ENCODE peak calls at places on chromosomes 3 and 15, in seven cellular contexts. T is SK-N-SH, X is astrocyte, J is RWPE1, S is right cardiac atrium, L is brain microvascular endothelial cell, F is gastrocnemius medialis. G is an unnamed sample.

GRCh38 chr3:59862686-59863085 is 812.9 kb upstream of the CFAP20DC start:
- DNase-seq in F (no peak), S (no peak), J (peak), L (peak), T (no peak), X (peak), G (no peak)

GRCh38 chr3:188166471-188166870 is 12.5 kb downstream of the LPP start:
- DNase-seq in X (no peak), T (no peak), L (no peak), J (no peak), F (no peak), S (no peak), G (no peak)

GRCh38 chr3:44883213-44883955 is 9.0 kb downstream of the TGM4 start:
- DNase-seq in L (no peak), X (no peak), T (no peak), J (no peak), F (no peak), S (no peak), G (no peak)

GRCh38 chr15:31263751-31264533 is 62.7 kb upstream of the KLF13 start:
- DNase-seq in S (peak), L (no peak), T (peak), F (peak), J (peak), X (no peak), G (peak)

GRCh38 chr3:188697127-188697526 is 474.6 kb upstream of the TPRG1 start:
- DNase-seq in J (no peak), T (no peak), S (no peak), X (no peak), F (no peak), L (no peak), G (no peak)

GRCh38 chr3:127036209-127037020 is 53.5 kb downstream of the PLXNA1 start:
- DNase-seq in J (no peak), T (no peak), X (no peak), F (peak), L (no peak), S (peak), G (peak)

GRCh38 chr15:68434021-68434420 is 2.1 kb upstream of the ITGA11 start:
- DNase-seq in T (no peak), J (no peak), F (no peak), L (no peak), X (no peak), S (no peak), G (no peak)

GRCh38 chr3:23815879-23816278 is 10.1 kb downstream of the UBE2E1 start:
- DNase-seq in T (no peak), J (no peak), S (no peak), F (no peak), L (no peak), X (no peak), G (no peak)

GRCh38 chr3:196111939-196112386 is 30.1 kb upstream of the TFRC start:
- DNase-seq in L (no peak), X (no peak), F (no peak), T (no peak), J (no peak), S (no peak), G (no peak)

GRCh38 chr3:31968927-31969418 is 12.1 kb downstream of the OSBPL10 start:
- DNase-seq in T (no peak), J (peak), F (no peak), S (no peak), X (peak), L (peak), G (no peak)

GRCh38 chr3:30500666-30501399 is 105.6 kb upstream of the TGFBR2 start:
- DNase-seq in J (no peak), T (no peak), F (no peak), L (no peak), X (no peak), S (no peak), G (no peak)

GRCh38 chr3:123700791-123701712 is 116.2 kb upstream of the HACD2 start:
- DNase-seq in X (no peak), F (no peak), L (no peak), S (peak), J (no peak), T (no peak), G (no peak)

GRCh38 chr3:11021611-11022011 is 29.1 kb downstream of the SLC6A1 start:
- DNase-seq in T (no peak), S (no peak), F (no peak), L (no peak), J (no peak), X (no peak), G (no peak)

GRCh38 chr3:115418583-115418982 is 204.7 kb upstream of the GAP43 start:
- DNase-seq in T (no peak), L (no peak), F (no peak), S (no peak), J (no peak), X (no peak), G (no peak)

GRCh38 chr3:170079466-170080165 is 41.8 kb downstream of the GPR160 start:
- DNase-seq in F (no peak), T (no peak), S (no peak), J (no peak), L (no peak), X (no peak), G (no peak)

GRCh38 chr3:149471991-149472390 is 2.5 kb upstream of the TM4SF4 start:
- DNase-seq in X (peak), F (no peak), T (no peak), L (no peak), S (no peak), J (no peak), G (no peak)

GRCh38 chr3:87607234-87607633 is 330.9 kb upstream of the POU1F1 start:
- DNase-seq in S (no peak), J (no peak), T (no peak), F (no peak), L (no peak), X (no peak), G (no peak)

GRCh38 chr3:36894924-36895323 is 49.9 kb downstream of the TRANK1 start:
- DNase-seq in F (no peak), X (no peak), J (no peak), T (no peak), L (no peak), S (no peak), G (no peak)

GRCh38 chr3:8001307-8001706 is 500.3 kb upstream of the LMCD1 start:
- DNase-seq in T (no peak), L (no peak), J (no peak), S (no peak), F (no peak), X (no peak), G (no peak)

GRCh38 chr15:81910997-81911396 is 134.8 kb downstream of the MEX3B start:
- DNase-seq in F (no peak), J (no peak), T (no peak), X (no peak), L (no peak), S (no peak), G (no peak)

GRCh38 chr3:155370198-155370597 is 76.7 kb upstream of the STRIT1 start:
- DNase-seq in S (peak), T (no peak), X (no peak), F (peak), L (no peak), J (no peak), G (no peak)

GRCh38 chr3:54570008-54570407 is 357.9 kb downstream of the LRTM1 start:
- DNase-seq in J (no peak), F (no peak), X (no peak), T (no peak), S (no peak), L (no peak), G (no peak)

GRCh38 chr3:177279118-177279815 is 82.0 kb upstream of the TBL1XR1 start:
- DNase-seq in J (no peak), L (no peak), S (no peak), X (peak), F (no peak), T (no peak), G (no peak)

GRCh38 chr15:71195242-71195641 is 80.0 kb downstream of the THSD4 start:
- DNase-seq in X (no peak), J (peak), T (no peak), L (no peak), F (no peak), S (no peak), G (no peak)

GRCh38 chr15:71748327-71748726 is 62.0 kb upstream of the NR2E3 start:
- DNase-seq in L (peak), F (no peak), X (peak), T (no peak), J (peak), S (no peak), G (no peak)

GRCh38 chr3:99765042-99765942 is 52.4 kb upstream of the CMSS1 start:
- DNase-seq in J (no peak), X (peak), F (no peak), L (peak), T (no peak), S (no peak), G (no peak)

GRCh38 chr3:40290396-40290795 is 19.1 kb upstream of the EIF1B start:
- DNase-seq in S (peak), T (no peak), F (no peak), L (no peak), J (no peak), X (no peak), G (no peak)

GRCh38 chr15:73127302-73127936 is 75.2 kb downstream of the NEO1 start:
- DNase-seq in T (peak), J (peak), X (peak), S (no peak), F (no peak), L (peak), G (no peak)

GRCh38 chr15:36029606-36030005 is 483.6 kb upstream of the DPH6 start:
- DNase-seq in F (no peak), J (no peak), X (peak), S (no peak), L (peak), T (no peak), G (no peak)

GRCh38 chr15:32867313-32867626 is 149.5 kb downstream of the GREM1 start:
- DNase-seq in T (no peak), S (no peak), L (peak), J (peak), F (no peak), X (peak), G (no peak)

GRCh38 chr3:126550488-126551051 is 8.2 kb downstream of the C3orf22 start:
- DNase-seq in X (no peak), T (peak), F (peak), J (no peak), L (no peak), S (no peak), G (peak)

GRCh38 chr15:99509686-99510461 is 55.9 kb upstream of the MEF2A start:
- DNase-seq in J (no peak), X (no peak), T (no peak), S (peak), L (no peak), F (peak), G (peak)

GRCh38 chr3:24595801-24596200 is 101.2 kb upstream of the THRB start:
- DNase-seq in J (peak), F (no peak), T (no peak), X (peak), S (no peak), L (no peak), G (no peak)

GRCh38 chr3:8822141-8822540 is 52.7 kb upstream of the OXTR start:
- DNase-seq in L (peak), J (peak), T (no peak), S (no peak), X (peak), F (no peak), G (no peak)

GRCh38 chr3:23175361-23176073 is 27.6 kb upstream of the UBE2E2 start:
- DNase-seq in S (no peak), X (peak), J (no peak), F (no peak), T (no peak), L (no peak), G (no peak)

GRCh38 chr3:171789759-171790505 is 20.4 kb downstream of the PLD1 start:
- DNase-seq in X (no peak), J (no peak), S (no peak), F (no peak), L (no peak), T (no peak), G (no peak)

GRCh38 chr3:168071535-168071934 is 24.2 kb downstream of the GOLIM4 start:
- DNase-seq in S (no peak), F (no peak), T (no peak), X (peak), J (peak), L (peak), G (no peak)

GRCh38 chr3:16543242-16543864 is 29.9 kb upstream of the RFTN1 start:
- DNase-seq in F (no peak), S (no peak), J (no peak), L (no peak), X (no peak), T (no peak), G (no peak)

GRCh38 chr3:16547958-16548357 is 34.5 kb upstream of the RFTN1 start:
- DNase-seq in S (no peak), J (no peak), L (no peak), T (no peak), X (no peak), F (no peak), G (no peak)

GRCh38 chr3:16546186-16547004 is 32.9 kb upstream of the RFTN1 start:
- DNase-seq in T (no peak), S (peak), X (no peak), F (no peak), L (no peak), J (no peak), G (no peak)

GRCh38 chr3:16547555-16547954 is 34.1 kb upstream of the RFTN1 start:
- DNase-seq in T (no peak), L (no peak), F (no peak), J (no peak), S (no peak), X (no peak), G (no peak)

DNA sequence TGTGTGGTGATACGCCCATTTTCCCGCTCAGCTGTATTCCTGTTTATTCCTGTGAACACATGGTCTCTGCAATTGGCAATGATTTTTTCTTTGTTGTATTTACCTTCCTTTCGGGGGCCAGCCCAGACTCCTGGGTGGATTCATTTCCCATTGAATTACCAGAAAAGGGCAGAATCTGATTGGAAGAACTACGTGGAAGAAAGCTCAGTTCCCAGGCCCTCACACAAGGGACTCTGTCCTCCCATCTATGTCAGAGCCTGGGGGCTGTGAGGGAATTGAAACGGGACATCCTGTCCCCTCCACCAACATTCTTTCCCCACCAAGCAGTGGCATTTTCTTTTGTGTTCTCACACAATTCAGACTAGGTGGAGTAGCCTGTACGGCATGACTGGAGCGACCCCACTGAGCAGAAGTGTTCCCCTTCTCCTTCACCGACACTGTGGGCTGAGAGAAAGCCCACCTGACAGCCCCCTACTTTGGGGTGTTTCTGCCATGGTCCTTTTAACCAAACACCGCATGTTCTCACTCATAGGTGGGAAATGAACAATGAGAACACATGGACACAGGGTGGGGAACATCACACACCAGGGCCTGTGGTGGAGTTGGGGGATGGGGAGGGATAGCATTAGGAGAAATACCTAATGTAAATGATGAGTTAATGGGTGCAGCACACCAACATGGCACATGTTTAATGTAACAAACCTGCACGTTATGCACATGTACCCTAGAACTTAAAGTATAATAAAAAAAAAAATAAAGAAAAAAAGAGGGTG is 32.1 kb upstream of the RFTN1 start:
- DNase-seq in L (no peak), F (no peak), X (no peak), S (no peak), J (no peak), T (no peak), G (no peak)
- H3K27ac ChIP-seq in L (no peak), F (peak), X (no peak), S (peak), J (no peak), T (no peak), G (no peak)

GRCh38 chr3:4302747-4303146 is 422 bp upstream of the SETMAR start:
- DNase-seq in J (no peak), T (no peak), F (no peak), L (no peak), S (peak), X (no peak), G (peak)

GRCh38 chr3:4309476-4310121 is 6.4 kb downstream of the SETMAR start:
- DNase-seq in S (no peak), J (no peak), L (no peak), T (no peak), X (no peak), F (no peak), G (no peak)

GRCh38 chr3:4303187-4304123 is at the start of gene SETMAR:
- DNase-seq in T (peak), F (peak), X (peak), L (peak), S (peak), J (peak), G (peak)

GRCh38 chr3:4306860-4307259 is 3.7 kb downstream of the SETMAR start:
- DNase-seq in S (no peak), T (no peak), J (no peak), F (no peak), L (no peak), X (no peak), G (no peak)

GRCh38 chr3:4306091-4306490 is 2.9 kb downstream of the SETMAR start:
- DNase-seq in S (no peak), T (no peak), L (no peak), F (no peak), X (no peak), J (no peak), G (no peak)
- H3K27ac ChIP-seq in S (no peak), T (no peak), L (no peak), F (peak), X (no peak), J (no peak), G (peak)

DNA sequence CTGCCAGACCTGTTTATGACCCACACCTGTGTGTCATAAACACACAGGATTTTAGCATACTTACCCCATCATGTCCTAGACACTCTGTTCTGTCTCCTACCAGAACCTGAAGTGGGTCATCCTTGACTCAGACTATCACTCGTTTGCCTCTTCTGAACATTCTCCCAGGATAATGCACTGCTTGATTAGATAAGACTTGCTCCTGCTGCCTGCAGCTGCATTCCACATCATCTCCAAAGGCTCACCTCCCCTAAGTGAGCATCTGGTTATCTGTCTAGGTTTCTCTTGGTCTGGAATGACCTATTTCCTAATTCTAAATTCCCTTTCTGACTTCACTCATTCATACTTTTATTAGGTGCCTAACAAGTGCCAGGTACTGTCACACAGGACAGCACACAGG is 332.1 kb downstream of the NTRK3 start:
- DNase-seq in X (no peak), T (no peak), J (no peak), S (no peak), L (no peak), F (no peak), G (no peak)
- H3K27ac ChIP-seq in X (no peak), T (no peak), J (no peak), S (no peak), L (no peak), F (no peak), G (no peak)

GRCh38 chr3:161035711-161036110 is 69.4 kb downstream of the B3GALNT1 start:
- DNase-seq in F (no peak), X (peak), T (no peak), J (no peak), S (no peak), L (peak), G (no peak)
- H3K27ac ChIP-seq in F (no peak), X (peak), T (no peak), J (no peak), S (no peak), L (peak), G (peak)

GRCh38 chr3:71247221-71247947 is 336.1 kb downstream of the FOXP1 start:
- DNase-seq in S (peak), F (no peak), J (peak), X (no peak), T (peak), L (peak), G (no peak)

GRCh38 chr3:71245971-71246860 is 337.3 kb downstream of the FOXP1 start:
- DNase-seq in F (no peak), S (peak), J (no peak), T (peak), L (peak), X (no peak), G (no peak)

GRCh38 chr3:71250026-71250425 is 333.5 kb downstream of the FOXP1 start:
- DNase-seq in T (no peak), L (peak), S (no peak), F (no peak), X (no peak), J (no peak), G (no peak)

GRCh38 chr3:71245052-71245488 is 338.5 kb downstream of the FOXP1 start:
- DNase-seq in J (no peak), S (no peak), T (no peak), F (no peak), L (peak), X (no peak), G (no peak)

GRCh38 chr3:71247948-71248315 is 335.6 kb downstream of the FOXP1 start:
- DNase-seq in S (no peak), X (no peak), T (no peak), L (no peak), F (no peak), J (no peak), G (no peak)
- H3K27ac ChIP-seq in S (peak), X (no peak), T (no peak), L (peak), F (no peak), J (no peak), G (no peak)

GRCh38 chr3:98565237-98565643 is 28.2 kb downstream of the CPOX start:
- DNase-seq in T (no peak), L (no peak), J (no peak), S (no peak), X (no peak), F (no peak), G (no peak)
- H3K27ac ChIP-seq in T (no peak), L (no peak), J (no peak), S (no peak), X (no peak), F (no peak), G (no peak)

DNA sequence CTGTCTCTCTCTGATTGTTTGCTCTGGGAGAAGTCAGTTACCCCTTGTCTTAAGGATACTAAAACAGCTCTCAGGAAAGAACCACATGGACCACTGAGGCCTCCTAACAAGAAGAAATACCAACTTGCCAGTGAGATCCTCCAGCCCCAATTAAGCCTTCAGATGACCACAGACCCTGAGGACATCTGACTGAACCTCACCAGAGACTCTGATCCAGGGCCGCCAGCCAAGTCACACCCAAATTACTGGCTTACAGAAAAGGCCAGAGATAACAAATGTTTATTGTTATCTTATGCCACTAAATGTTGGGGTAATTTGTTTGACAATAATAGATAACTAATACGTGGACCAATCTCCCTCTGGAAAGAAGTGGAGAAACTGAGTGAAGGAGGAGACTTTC is 40.2 kb downstream of the SLC12A8 start:
- DNase-seq in S (no peak), X (no peak), F (no peak), L (no peak), T (no peak), J (no peak), G (no peak)
- H3K27ac ChIP-seq in S (no peak), X (no peak), F (no peak), L (no peak), T (no peak), J (no peak), G (no peak)

GRCh38 chr3:147652682-147653081 is 243.5 kb downstream of the ZIC1 start:
- DNase-seq in F (no peak), J (no peak), S (no peak), L (no peak), X (peak), T (no peak), G (no peak)
- H3K27ac ChIP-seq in F (peak), J (no peak), S (no peak), L (no peak), X (no peak), T (no peak), G (no peak)

GRCh38 chr3:184757010-184757651 is 45.3 kb upstream of the MAGEF1 start:
- DNase-seq in F (peak), T (no peak), X (peak), L (peak), S (peak), J (no peak), G (peak)
- H3K27ac ChIP-seq in F (peak), T (no peak), X (no peak), L (peak), S (no peak), J (peak), G (peak)